ENCODE peak calls at places on chromosomes 13 and 19, in four cellular contexts. N is HCEC 1CT, U is RWPE2, K is smooth muscle cell of the brain vasculature. F is an unnamed sample.

GRCh38 chr19:29676586-29676985 is 11.3 kb downstream of the PLEKHF1 start:
- DNase-seq in N (no peak), U (no peak), K (no peak), F (no peak)

GRCh38 chr19:50804420-50805272 is 14.4 kb downstream of the ACP4 start:
- DNase-seq in N (peak), U (peak), K (peak), F (peak)

GRCh38 chr19:4015705-4016402 is 8.3 kb downstream of the PIAS4 start:
- DNase-seq in N (no peak), U (no peak), K (no peak), F (no peak)

GRCh38 chr13:112526146-112526853 is 61.7 kb downstream of the TUBGCP3 start:
- DNase-seq in N (no peak), U (no peak), K (no peak), F (no peak)

GRCh38 chr19:45500918-45501729 is 2.9 kb downstream of the PPM1N start:
- DNase-seq in N (no peak), U (no peak), K (no peak), F (no peak)

GRCh38 chr19:46206176-46206575 is 23.4 kb upstream of the IGFL1 start:
- DNase-seq in N (no peak), U (peak), K (no peak), F (no peak)

GRCh38 chr13:102915393-102915792 is 69.6 kb downstream of the ERCC5 start:
- DNase-seq in N (no peak), U (no peak), K (no peak), F (no peak)

GRCh38 chr19:35288331-35288730 is 3.6 kb upstream of the MAG start:
- DNase-seq in N (no peak), U (no peak), K (no peak), F (no peak)

GRCh38 chr19:14554382-14554812 is 17.5 kb downstream of the NDUFB7 start:
- DNase-seq in N (no peak), U (peak), K (no peak), F (no peak)

GRCh38 chr13:89695343-89696257 is 1651.9 kb upstream of the MIR17HG start:
- DNase-seq in N (peak), U (no peak), K (peak), F (peak)

GRCh38 chr13:28355822-28356371 is 139.0 kb downstream of the FLT1 start:
- DNase-seq in N (peak), U (no peak), K (no peak), F (no peak)

GRCh38 chr13:21069561-21070004 is 8.2 kb upstream of the LATS2 start:
- DNase-seq in N (peak), U (no peak), K (no peak), F (peak)

GRCh38 chr19:4624301-4624700 is 15.0 kb upstream of the TNFAIP8L1 start:
- DNase-seq in N (no peak), U (no peak), K (no peak), F (no peak)

GRCh38 chr19:46180701-46181385 is 32.8 kb downstream of the IGFL2 start:
- DNase-seq in N (peak), U (peak), K (no peak), F (no peak)

GRCh38 chr19:7426986-7427385 is 61.8 kb downstream of the PEX11G start:
- DNase-seq in N (no peak), U (no peak), K (no peak), F (no peak)

GRCh38 chr13:32039488-32040013 is 8.0 kb downstream of the FRY start:
- DNase-seq in N (no peak), U (no peak), K (no peak), F (no peak)

GRCh38 chr13:113470073-113470472 is 16.8 kb upstream of the ADPRHL1 start:
- DNase-seq in N (no peak), U (no peak), K (no peak), F (no peak)

GRCh38 chr13:53783466-53783865 is 754.9 kb downstream of the OLFM4 start:
- DNase-seq in N (no peak), U (no peak), K (no peak), F (no peak)

GRCh38 chr19:12200020-12200419 is 37.1 kb downstream of the ZNF136 start:
- DNase-seq in N (no peak), U (no peak), K (no peak), F (no peak)

GRCh38 chr19:38862321-38863059 is 12.7 kb upstream of the HNRNPL start:
- DNase-seq in N (no peak), U (no peak), K (no peak), F (no peak)

F was measured in HL-60.